ENCODE peak calls at places on chromosomes 5 and 9, in five cellular contexts. H is HuH-7, G is mesothelial cell of epicardium, W is cerebellar cortex, Z is EL. E is an unnamed sample.

GRCh38 chr5:171390883-171391677 is 3.4 kb downstream of the NPM1 start:
- DNase-seq in H (no peak), G (no peak), W (no peak), Z (no peak), E (no peak)

GRCh38 chr5:154519375-154519774 is 41.3 kb upstream of the HAND1 start:
- DNase-seq in H (no peak), G (no peak), W (no peak), Z (peak), E (no peak)

GRCh38 chr9:120344230-120344629 is 235.7 kb downstream of the CDK5RAP2 start:
- DNase-seq in H (no peak), G (no peak), W (no peak), Z (peak), E (peak)

GRCh38 chr5:150103678-150104549 is 17.6 kb upstream of the CSF1R start:
- DNase-seq in H (no peak), G (no peak), W (no peak), Z (no peak), E (no peak)

GRCh38 chr9:5587024-5587423 is 41.9 kb upstream of the RIC1 start:
- DNase-seq in H (no peak), G (no peak), W (no peak), Z (peak), E (no peak)

GRCh38 chr9:27426717-27427645 is 97.1 kb upstream of the IFNK start:
- DNase-seq in H (no peak), G (no peak), W (no peak), Z (peak), E (peak)

GRCh38 chr5:76528547-76529334 is 94.5 kb downstream of the F2RL2 start:
- DNase-seq in H (no peak), G (no peak), W (no peak), Z (no peak), E (no peak)

GRCh38 chr5:73135429-73136276 is 15.3 kb downstream of the TMEM171 start:
- DNase-seq in H (peak), G (no peak), W (peak), Z (peak), E (no peak)

GRCh38 chr5:2188661-2189060 is 305.9 kb upstream of the IRX4 start:
- DNase-seq in H (no peak), G (no peak), W (no peak), Z (no peak), E (no peak)

GRCh38 chr5:167241436-167242067 is 1049.9 kb upstream of the WWC1 start:
- DNase-seq in H (no peak), G (no peak), W (no peak), Z (no peak), E (no peak)

GRCh38 chr5:90479611-90480385 is 5.1 kb downstream of the POLR3G start:
- DNase-seq in H (no peak), G (no peak), W (no peak), Z (peak), E (peak)

GRCh38 chr9:89367281-89367680 is 49.0 kb downstream of the SECISBP2 start:
- DNase-seq in H (no peak), G (no peak), W (no peak), Z (no peak), E (no peak)

GRCh38 chr5:140108093-140109049 is 5.5 kb upstream of the PURA start:
- DNase-seq in H (peak), G (no peak), W (peak), Z (peak), E (no peak)

GRCh38 chr5:64977779-64978178 is 209.0 kb downstream of the CWC27 start:
- DNase-seq in H (no peak), G (no peak), W (no peak), Z (peak), E (peak)

GRCh38 chr5:133664422-133664821 is 52.1 kb upstream of the FSTL4 start:
- DNase-seq in H (no peak), G (no peak), W (no peak), Z (peak), E (peak)

GRCh38 chr9:137279741-137280477 is 2.4 kb downstream of the TOR4A start:
- DNase-seq in H (no peak), G (no peak), W (no peak), Z (no peak), E (no peak)

GRCh38 chr5:2755371-2755715 is 3.9 kb upstream of the IRX2 start:
- DNase-seq in H (no peak), G (no peak), W (no peak), Z (no peak), E (no peak)

GRCh38 chr5:54548565-54548964 is 31.0 kb downstream of the SNX18 start:
- DNase-seq in H (no peak), G (no peak), W (no peak), Z (no peak), E (no peak)

GRCh38 chr5:56725709-56726108 is 89.6 kb upstream of the MAP3K1 start:
- DNase-seq in H (no peak), G (no peak), W (no peak), Z (no peak), E (no peak)

GRCh38 chr5:8060235-8061139 is 191.5 kb downstream of the MTRR start:
- DNase-seq in H (no peak), G (no peak), W (peak), Z (no peak), E (no peak)

GRCh38 chr5:122403965-122404364 is 91.9 kb downstream of the SNCAIP start:
- DNase-seq in H (no peak), G (no peak), W (peak), Z (no peak), E (no peak)

GRCh38 chr9:137007816-137008270 is 11.5 kb upstream of the CLIC3 start:
- DNase-seq in H (no peak), G (no peak), W (no peak), Z (no peak), E (no peak)

GRCh38 chr9:96514825-96515218 is 64.9 kb downstream of the HABP4 start:
- DNase-seq in H (no peak), G (no peak), W (no peak), Z (no peak), E (no peak)

GRCh38 chr5:118042076-118042475 is 946.3 kb downstream of the DTWD2 start:
- DNase-seq in H (no peak), G (no peak), W (peak), Z (no peak), E (no peak)

GRCh38 chr5:116853992-116854391 is 279.4 kb upstream of the SEMA6A start:
- DNase-seq in H (no peak), G (no peak), W (no peak), Z (no peak), E (no peak)

GRCh38 chr9:137023157-137023556 is 4.9 kb downstream of the ABCA2 start:
- DNase-seq in H (no peak), G (no peak), W (no peak), Z (no peak), E (no peak)

GRCh38 chr5:38921174-38921573 is 75.4 kb downstream of the OSMR start:
- DNase-seq in H (peak), G (no peak), W (no peak), Z (no peak), E (no peak)

GRCh38 chr5:4518924-4519660 is 621.0 kb upstream of the ADAMTS16 start:
- DNase-seq in H (no peak), G (no peak), W (no peak), Z (no peak), E (no peak)

GRCh38 chr5:78508231-78508765 is 140.3 kb downstream of the LHFPL2 start:
- DNase-seq in H (peak), G (no peak), W (no peak), Z (peak), E (no peak)

GRCh38 chr9:69319324-69320040 is 5.5 kb upstream of the ENTREP1 start:
- DNase-seq in H (no peak), G (no peak), W (no peak), Z (no peak), E (no peak)

GRCh38 chr9:91220021-91220420 is 141.7 kb downstream of the AUH start:
- DNase-seq in H (no peak), G (no peak), W (no peak), Z (no peak), E (no peak)

GRCh38 chr9:109383947-109384346 is 63.1 kb upstream of the EPB41L4B start:
- DNase-seq in H (no peak), G (no peak), W (no peak), Z (no peak), E (no peak)

GRCh38 chr9:127119319-127119709 is 3.1 kb downstream of the ANGPTL2 start:
- DNase-seq in H (no peak), G (no peak), W (no peak), Z (no peak), E (no peak)

GRCh38 chr5:170757182-170757601 is 26.3 kb upstream of the GABRP start:
- DNase-seq in H (no peak), G (no peak), W (no peak), Z (peak), E (no peak)

GRCh38 chr9:93305497-93306020 is 121.6 kb downstream of the WNK2 start:
- DNase-seq in H (no peak), G (no peak), W (peak), Z (no peak), E (no peak)

GRCh38 chr9:98064623-98065392 is 8.3 kb downstream of the NANS start:
- DNase-seq in H (no peak), G (no peak), W (no peak), Z (no peak), E (no peak)

GRCh38 chr5:80408976-80409926 is 1.4 kb downstream of the ZFYVE16 start:
- DNase-seq in H (no peak), G (no peak), W (peak), Z (peak), E (no peak)

GRCh38 chr9:111305914-111306313 is 24.1 kb downstream of the OR2K2 start:
- DNase-seq in H (peak), G (no peak), W (no peak), Z (no peak), E (no peak)

GRCh38 chr9:4798281-4798680 is 5.5 kb downstream of the RCL1 start:
- DNase-seq in H (no peak), G (no peak), W (peak), Z (no peak), E (no peak)